ENCODE peak calls at places on chromosomes 12 and 14, in eight cellular contexts. D is stimulated activated CD8-positive, alpha-beta memory T cell treated with anti-CD3 and anti-CD28 coated beads, Interleukin-15, amount 100 ng/mL, for 1 hour; C is cerebellar cortex; W is effector memory CD8-positive, alpha-beta T cell; L is brain microvascular endothelial cell; H is ovary; N is activated CD4-positive, alpha-beta T cell treated with anti-CD3 and anti-CD28 coated beads, Interleukin-2, amount 10 ng/mL, durations not matched to agents 7 days and 5 days; R is Panc1. S is an unnamed sample.

GRCh38 chr14:93549578-93549977 is 118.8 kb downstream of the UNC79 start:
- DNase-seq in R (no peak), D (no peak), W (no peak), H (no peak), L (no peak), N (no peak), C (no peak), S (peak; percentile 28)

GRCh38 chr14:37712976-37713431 is 117.6 kb downstream of the TTC6 start:
- DNase-seq in R (no peak), D (no peak), H (no peak), C (no peak), N (no peak), W (no peak), L (no peak), S (peak; percentile 4)

GRCh38 chr12:71791473-71792150 is 36.9 kb downstream of the RAB21 start:
- DNase-seq in L (no peak), R (no peak), D (no peak), N (no peak), C (no peak), W (no peak), H (no peak), S (no peak)

GRCh38 chr12:123163227-123163626 is 12.3 kb upstream of the PITPNM2 start:
- DNase-seq in N (no peak), C (no peak), L (no peak), W (no peak), H (no peak), R (no peak), D (no peak), S (peak; percentile 92)

GRCh38 chr12:21940972-21941521 is at the start of gene ABCC9:
- DNase-seq in H (peak; percentile 72), D (no peak), W (no peak), R (no peak), L (peak; percentile 16), C (no peak), N (peak; percentile 16), S (peak; percentile 4)

GRCh38 chr12:124469193-124469888 is 98.1 kb downstream of the NCOR2 start:
- DNase-seq in W (no peak), R (no peak), C (no peak), H (peak; percentile 30), N (no peak), L (no peak), D (no peak), S (no peak)

GRCh38 chr12:118098456-118098855 is 5.4 kb downstream of the VSIG10 start:
- DNase-seq in H (no peak), R (no peak), D (no peak), L (no peak), N (no peak), W (no peak), C (no peak), S (no peak)

GRCh38 chr14:91311284-91311662 is 66.8 kb upstream of the GPR68 start:
- DNase-seq in N (peak; percentile 80), D (no peak), C (no peak), H (no peak), L (no peak), R (no peak), W (peak; percentile 45), S (no peak)

GRCh38 chr12:24069532-24070395 is 120.3 kb upstream of the SOX5 start:
- DNase-seq in D (no peak), W (no peak), C (no peak), H (no peak), R (no peak), L (no peak), N (no peak), S (peak; percentile 48)

S was measured in epithelial cell of esophagus.